ENCODE peak calls at places on chromosomes 7 and 10, in nine cellular contexts. One of them, this sample, is unnamed.
A peak's percentile ranks its signal among the peaks of the same experiment; 100 is the strongest.

GRCh38 chr10:117661316-117661715 is 118.8 kb downstream of the EMX2 start:
- DNase-seq in IMR-90: no peak
- DNase-seq in Peyer's patch: no peak
- DNase-seq in A549: no peak
- DNase-seq in heart left ventricle: no peak
- DNase-seq in GM12892: no peak
- DNase-seq in adrenal gland: no peak
- DNase-seq in GM12891: no peak
- DNase-seq in HCT116: no peak
- DNase-seq in this sample: no peak

GRCh38 chr7:30804078-30804661 is 33.0 kb downstream of the MINDY4 start:
- DNase-seq in IMR-90: peak; percentile 93
- DNase-seq in Peyer's patch: no peak
- DNase-seq in A549: no peak
- DNase-seq in heart left ventricle: no peak
- DNase-seq in GM12892: no peak
- DNase-seq in adrenal gland: no peak
- DNase-seq in GM12891: no peak
- DNase-seq in HCT116: no peak
- DNase-seq in this sample: no peak

GRCh38 chr7:56115852-56116538 is at the start of gene NUPR2:
- DNase-seq in IMR-90: no peak
- DNase-seq in Peyer's patch: no peak
- DNase-seq in A549: no peak
- DNase-seq in heart left ventricle: no peak
- DNase-seq in GM12892: no peak
- DNase-seq in adrenal gland: no peak
- DNase-seq in GM12891: no peak
- DNase-seq in HCT116: no peak
- DNase-seq in this sample: no peak

GRCh38 chr10:79274279-79275104 is 72.8 kb upstream of the PPIF start:
- DNase-seq in IMR-90: no peak
- DNase-seq in Peyer's patch: no peak
- DNase-seq in A549: no peak
- DNase-seq in heart left ventricle: peak; percentile 87
- DNase-seq in GM12892: no peak
- DNase-seq in adrenal gland: peak; percentile 90
- DNase-seq in GM12891: no peak
- DNase-seq in HCT116: no peak
- DNase-seq in this sample: peak; percentile 84

GRCh38 chr7:2131791-2132190 is 101.0 kb downstream of the MAD1L1 start:
- DNase-seq in IMR-90: no peak
- DNase-seq in Peyer's patch: no peak
- DNase-seq in A549: no peak
- DNase-seq in heart left ventricle: no peak
- DNase-seq in GM12892: no peak
- DNase-seq in adrenal gland: no peak
- DNase-seq in GM12891: no peak
- DNase-seq in HCT116: no peak
- DNase-seq in this sample: no peak

GRCh38 chr7:10343108-10343507 is 630.6 kb upstream of the PHF14 start:
- DNase-seq in IMR-90: no peak
- DNase-seq in Peyer's patch: no peak
- DNase-seq in A549: no peak
- DNase-seq in heart left ventricle: no peak
- DNase-seq in GM12892: no peak
- DNase-seq in adrenal gland: no peak
- DNase-seq in GM12891: no peak
- DNase-seq in HCT116: no peak
- DNase-seq in this sample: no peak

GRCh38 chr10:29414501-29414900 is 125.6 kb downstream of the LYZL1 start:
- DNase-seq in IMR-90: no peak
- DNase-seq in Peyer's patch: no peak
- DNase-seq in A549: no peak
- DNase-seq in heart left ventricle: no peak
- DNase-seq in GM12892: no peak
- DNase-seq in adrenal gland: no peak
- DNase-seq in GM12891: no peak
- DNase-seq in HCT116: no peak
- DNase-seq in this sample: no peak

GRCh38 chr10:24722676-24723385 is 856 bp downstream of the ARHGAP21 start:
- DNase-seq in IMR-90: peak; percentile 40
- DNase-seq in Peyer's patch: peak; percentile 50
- DNase-seq in A549: peak; percentile 61
- DNase-seq in heart left ventricle: peak; percentile 71
- DNase-seq in GM12892: peak; percentile 48
- DNase-seq in adrenal gland: peak; percentile 41
- DNase-seq in GM12891: peak; percentile 52
- DNase-seq in HCT116: no peak
- DNase-seq in this sample: peak; percentile 77

GRCh38 chr7:149310113-149310836 is 48.3 kb downstream of the ZNF783 start:
- DNase-seq in IMR-90: peak; percentile 87
- DNase-seq in Peyer's patch: no peak
- DNase-seq in A549: peak; percentile 87
- DNase-seq in heart left ventricle: no peak
- DNase-seq in GM12892: no peak
- DNase-seq in adrenal gland: no peak
- DNase-seq in GM12891: peak; percentile 46
- DNase-seq in HCT116: peak; percentile 91
- DNase-seq in this sample: peak; percentile 62

GRCh38 chr10:125343118-125343752 is 182.9 kb upstream of the CTBP2 start:
- DNase-seq in IMR-90: peak; percentile 36
- DNase-seq in Peyer's patch: no peak
- DNase-seq in A549: peak; percentile 20
- DNase-seq in heart left ventricle: no peak
- DNase-seq in GM12892: no peak
- DNase-seq in adrenal gland: no peak
- DNase-seq in GM12891: no peak
- DNase-seq in HCT116: peak; percentile 51
- DNase-seq in this sample: peak; percentile 60

GRCh38 chr7:140898794-140899548 is 25.8 kb downstream of the BRAF start:
- DNase-seq in IMR-90: peak; percentile 58
- DNase-seq in Peyer's patch: no peak
- DNase-seq in A549: no peak
- DNase-seq in heart left ventricle: no peak
- DNase-seq in GM12892: no peak
- DNase-seq in adrenal gland: no peak
- DNase-seq in GM12891: no peak
- DNase-seq in HCT116: no peak
- DNase-seq in this sample: no peak

GRCh38 chr7:151117565-151117964 is 31.3 kb downstream of the AGAP3 start:
- DNase-seq in IMR-90: no peak
- DNase-seq in Peyer's patch: peak; percentile 19
- DNase-seq in A549: no peak
- DNase-seq in heart left ventricle: no peak
- DNase-seq in GM12892: no peak
- DNase-seq in adrenal gland: no peak
- DNase-seq in GM12891: no peak
- DNase-seq in HCT116: no peak
- DNase-seq in this sample: no peak

GRCh38 chr7:102377-102711 is 90.0 kb upstream of the FAM20C start:
- DNase-seq in IMR-90: no peak
- DNase-seq in Peyer's patch: no peak
- DNase-seq in A549: no peak
- DNase-seq in heart left ventricle: no peak
- DNase-seq in GM12892: no peak
- DNase-seq in adrenal gland: no peak
- DNase-seq in GM12891: no peak
- DNase-seq in HCT116: no peak
- DNase-seq in this sample: no peak

GRCh38 chr7:151509670-151510333 is 9.9 kb downstream of the RHEB start:
- DNase-seq in IMR-90: no peak
- DNase-seq in Peyer's patch: no peak
- DNase-seq in A549: no peak
- DNase-seq in heart left ventricle: no peak
- DNase-seq in GM12892: no peak
- DNase-seq in adrenal gland: no peak
- DNase-seq in GM12891: no peak
- DNase-seq in HCT116: no peak
- DNase-seq in this sample: no peak

GRCh38 chr7:69683002-69683401 is 84.7 kb downstream of the AUTS2 start:
- DNase-seq in IMR-90: no peak
- DNase-seq in Peyer's patch: no peak
- DNase-seq in A549: no peak
- DNase-seq in heart left ventricle: no peak
- DNase-seq in GM12892: no peak
- DNase-seq in adrenal gland: no peak
- DNase-seq in GM12891: no peak
- DNase-seq in HCT116: no peak
- DNase-seq in this sample: no peak

GRCh38 chr7:55044318-55044717 is 25.5 kb downstream of the EGFR start:
- DNase-seq in IMR-90: no peak
- DNase-seq in Peyer's patch: no peak
- DNase-seq in A549: no peak
- DNase-seq in heart left ventricle: no peak
- DNase-seq in GM12892: no peak
- DNase-seq in adrenal gland: no peak
- DNase-seq in GM12891: no peak
- DNase-seq in HCT116: no peak
- DNase-seq in this sample: no peak
- TF ChIP-seq POLR2A in IMR-90: no peak
- TF ChIP-seq POLR2A in Peyer's patch: no peak
- TF ChIP-seq POLR2A in A549: no peak
- TF ChIP-seq POLR2A in heart left ventricle: no peak
- TF ChIP-seq POLR2A in GM12892: no peak
- TF ChIP-seq POLR2A in adrenal gland: no peak
- TF ChIP-seq POLR2A in GM12891: no peak
- TF ChIP-seq POLR2A in HCT116: no peak
- TF ChIP-seq POLR2A in this sample: no peak

GRCh38 chr7:6447589-6448210 is at the start of gene DAGLB:
- DNase-seq in IMR-90: peak; percentile 88
- DNase-seq in Peyer's patch: peak; percentile 84
- DNase-seq in A549: peak; percentile 94
- DNase-seq in heart left ventricle: peak; percentile 93
- DNase-seq in GM12892: peak; percentile 93
- DNase-seq in adrenal gland: peak; percentile 93
- DNase-seq in GM12891: peak; percentile 95
- DNase-seq in HCT116: peak; percentile 79
- DNase-seq in this sample: peak; percentile 99
- TF ChIP-seq POLR2A in IMR-90: peak; percentile 79
- TF ChIP-seq POLR2A in Peyer's patch: peak; percentile 67
- TF ChIP-seq POLR2A in A549: peak; percentile 84
- TF ChIP-seq POLR2A in heart left ventricle: no peak
- TF ChIP-seq POLR2A in GM12892: peak; percentile 88
- TF ChIP-seq POLR2A in adrenal gland: peak; percentile 89
- TF ChIP-seq POLR2A in GM12891: peak; percentile 92
- TF ChIP-seq POLR2A in HCT116: peak; percentile 79
- TF ChIP-seq POLR2A in this sample: peak; percentile 87

DNA sequence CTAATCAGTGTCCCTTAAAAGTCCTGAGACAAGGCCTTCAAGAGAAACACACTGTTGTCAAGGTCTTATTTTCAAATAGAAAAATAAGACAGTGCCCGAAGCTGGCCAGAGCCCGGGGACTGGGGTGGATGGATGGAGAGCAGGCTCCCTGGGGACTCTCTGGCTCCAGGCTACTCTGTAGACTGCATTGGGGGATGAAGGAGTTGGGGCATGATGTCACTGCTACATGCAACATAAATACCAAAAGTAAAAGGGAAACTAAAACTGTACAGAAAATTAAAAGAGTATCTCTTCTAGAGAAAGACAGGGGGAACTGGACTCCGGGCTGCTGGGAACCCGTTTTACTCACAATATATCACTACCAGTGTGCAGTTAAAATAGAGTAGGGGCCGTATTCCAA is 629.8 kb downstream of the KCNMA1 start:
- DNase-seq in IMR-90: no peak
- DNase-seq in Peyer's patch: no peak
- DNase-seq in A549: no peak
- DNase-seq in heart left ventricle: no peak
- DNase-seq in GM12892: no peak
- DNase-seq in adrenal gland: no peak
- DNase-seq in GM12891: no peak
- DNase-seq in HCT116: no peak
- DNase-seq in this sample: no peak
- TF ChIP-seq POLR2A in IMR-90: no peak
- TF ChIP-seq POLR2A in Peyer's patch: no peak
- TF ChIP-seq POLR2A in A549: no peak
- TF ChIP-seq POLR2A in heart left ventricle: no peak
- TF ChIP-seq POLR2A in GM12892: no peak
- TF ChIP-seq POLR2A in adrenal gland: no peak
- TF ChIP-seq POLR2A in GM12891: no peak
- TF ChIP-seq POLR2A in HCT116: no peak
- TF ChIP-seq POLR2A in this sample: no peak

DNA sequence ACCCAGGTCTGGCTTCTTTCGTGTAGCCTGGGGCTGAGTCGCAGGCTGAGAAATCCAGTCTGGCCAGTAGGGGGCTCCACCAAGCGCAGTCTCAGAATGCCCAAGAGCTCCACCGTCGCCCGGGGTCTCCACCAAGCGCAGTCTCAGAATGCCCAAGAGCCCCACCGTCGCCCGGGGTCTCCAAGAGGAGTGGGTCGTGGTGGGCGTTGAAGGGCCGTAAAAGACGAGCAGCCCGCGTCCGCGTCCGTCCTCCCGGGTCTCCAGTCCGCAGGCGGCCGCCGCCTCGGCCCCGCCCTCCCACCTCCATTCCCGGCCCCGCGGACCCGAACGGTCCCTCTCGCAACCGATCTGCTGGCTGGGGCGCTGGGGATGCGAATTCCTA is 890 bp upstream of the ZYX start:
- DNase-seq in IMR-90: peak; percentile 82
- DNase-seq in Peyer's patch: peak; percentile 86
- DNase-seq in A549: peak; percentile 89
- DNase-seq in heart left ventricle: peak; percentile 86
- DNase-seq in GM12892: peak; percentile 63
- DNase-seq in adrenal gland: peak; percentile 84
- DNase-seq in GM12891: peak; percentile 68
- DNase-seq in HCT116: peak; percentile 61
- DNase-seq in this sample: peak; percentile 81
- TF ChIP-seq POLR2A in IMR-90: no peak
- TF ChIP-seq POLR2A in Peyer's patch: no peak
- TF ChIP-seq POLR2A in A549: no peak
- TF ChIP-seq POLR2A in heart left ventricle: no peak
- TF ChIP-seq POLR2A in GM12892: no peak
- TF ChIP-seq POLR2A in adrenal gland: no peak
- TF ChIP-seq POLR2A in GM12891: no peak
- TF ChIP-seq POLR2A in HCT116: no peak
- TF ChIP-seq POLR2A in this sample: no peak

GRCh38 chr10:3067045-3067858 is at the start of gene PFKP:
- DNase-seq in IMR-90: no peak
- DNase-seq in Peyer's patch: peak; percentile 44
- DNase-seq in A549: no peak
- DNase-seq in heart left ventricle: peak; percentile 67
- DNase-seq in GM12892: peak; percentile 60
- DNase-seq in adrenal gland: peak; percentile 22
- DNase-seq in GM12891: peak; percentile 65
- DNase-seq in HCT116: no peak
- DNase-seq in this sample: peak; percentile 40
- TF ChIP-seq POLR2A in IMR-90: peak; percentile 94
- TF ChIP-seq POLR2A in Peyer's patch: peak; percentile 62
- TF ChIP-seq POLR2A in A549: peak; percentile 78
- TF ChIP-seq POLR2A in heart left ventricle: no peak
- TF ChIP-seq POLR2A in GM12892: peak; percentile 62
- TF ChIP-seq POLR2A in adrenal gland: no peak
- TF ChIP-seq POLR2A in GM12891: peak; percentile 34
- TF ChIP-seq POLR2A in HCT116: peak; percentile 72
- TF ChIP-seq POLR2A in this sample: no peak